ENCODE peak calls at places on chromosomes 7 and 10, in seven cellular contexts. K is H1, Z is HCT116, F is K562, S is GM12878, N is SK-N-SH, A is HepG2. O is an unnamed sample.

GRCh38 chr7:25750738-25751529 is 401.1 kb upstream of the NFE2L3 start:
- DNase-seq in K (no peak), Z (no peak), F (no peak), S (no peak), N (no peak), A (no peak), O (no peak)

GRCh38 chr7:27739301-27739913 is 555 bp upstream of the TAX1BP1 start:
- DNase-seq in K (no peak), Z (no peak), F (peak), S (no peak), N (peak), A (no peak), O (no peak)

GRCh38 chr7:41559426-41559825 is 143.5 kb downstream of the INHBA start:
- DNase-seq in K (no peak), Z (no peak), F (no peak), S (no peak), N (no peak), A (no peak), O (no peak)

GRCh38 chr7:137879357-137880158 is 32.8 kb upstream of the DGKI start:
- DNase-seq in K (peak), Z (no peak), F (no peak), S (no peak), N (no peak), A (no peak), O (no peak)

GRCh38 chr10:88926484-88927249 is 25.9 kb downstream of the ACTA2 start:
- DNase-seq in K (no peak), Z (no peak), F (no peak), S (no peak), N (no peak), A (no peak), O (no peak)

GRCh38 chr10:25048463-25048862 is 32.1 kb downstream of the THNSL1 start:
- DNase-seq in K (no peak), Z (no peak), F (no peak), S (no peak), N (no peak), A (no peak), O (no peak)

GRCh38 chr10:132740542-132741066 is 45.3 kb downstream of the NKX6-2 start:
- DNase-seq in K (no peak), Z (no peak), F (no peak), S (no peak), N (no peak), A (no peak), O (no peak)

GRCh38 chr10:76133597-76134255 is 702.3 kb downstream of the LRMDA start:
- DNase-seq in K (no peak), Z (no peak), F (no peak), S (no peak), N (peak), A (no peak), O (no peak)

GRCh38 chr10:86673827-86674581 is 5.7 kb downstream of the LDB3 start:
- DNase-seq in K (no peak), Z (no peak), F (no peak), S (no peak), N (peak), A (no peak), O (peak)

GRCh38 chr10:70561051-70561450 is 41.5 kb downstream of the PRF1 start:
- DNase-seq in K (no peak), Z (no peak), F (no peak), S (no peak), N (no peak), A (no peak), O (no peak)

GRCh38 chr7:140506788-140507464 is 27.6 kb upstream of the MKRN1 start:
- DNase-seq in K (peak), Z (no peak), F (peak), S (no peak), N (no peak), A (no peak), O (no peak)

GRCh38 chr10:88923525-88923924 is 29.0 kb downstream of the ACTA2 start:
- DNase-seq in K (no peak), Z (no peak), F (no peak), S (no peak), N (no peak), A (no peak), O (no peak)

GRCh38 chr7:71229699-71230098 is 97.8 kb downstream of the GALNT17 start:
- DNase-seq in K (no peak), Z (no peak), F (no peak), S (no peak), N (no peak), A (no peak), O (no peak)

GRCh38 chr7:80189638-80190037 is 55.0 kb downstream of the GNAI1 start:
- DNase-seq in K (no peak), Z (no peak), F (no peak), S (no peak), N (no peak), A (no peak), O (no peak)

GRCh38 chr7:36473454-36474282 is 84.0 kb downstream of the ANLN start:
- DNase-seq in K (no peak), Z (peak), F (peak), S (no peak), N (peak), A (peak), O (no peak)

GRCh38 chr10:51269816-51270215 is 195.5 kb downstream of the PRKG1 start:
- DNase-seq in K (no peak), Z (no peak), F (no peak), S (no peak), N (no peak), A (no peak), O (no peak)

GRCh38 chr7:44324204-44325126 is 929 bp downstream of the CAMK2B start:
- DNase-seq in K (no peak), Z (no peak), F (no peak), S (no peak), N (peak), A (no peak), O (no peak)

GRCh38 chr7:33698006-33698405 is 207.3 kb upstream of the BMPER start:
- DNase-seq in K (no peak), Z (no peak), F (no peak), S (no peak), N (no peak), A (no peak), O (no peak)

GRCh38 chr10:121610798-121611325 is 12.6 kb upstream of the FGFR2 start:
- DNase-seq in K (no peak), Z (no peak), F (no peak), S (no peak), N (no peak), A (no peak), O (no peak)

GRCh38 chr10:123451607-123452245 is 214.4 kb upstream of the GPR26 start:
- DNase-seq in K (no peak), Z (no peak), F (peak), S (no peak), N (no peak), A (peak), O (peak)

GRCh38 chr7:116527521-116527920 is 2.7 kb downstream of the CAV1 start:
- DNase-seq in K (no peak), Z (no peak), F (no peak), S (no peak), N (no peak), A (no peak), O (no peak)

GRCh38 chr10:72340510-72340895 is 14.2 kb downstream of the DNAJB12 start:
- DNase-seq in K (no peak), Z (no peak), F (peak), S (no peak), N (peak), A (no peak), O (peak)

GRCh38 chr10:123722351-123722750 is 56.2 kb downstream of the GPR26 start:
- DNase-seq in K (no peak), Z (no peak), F (no peak), S (no peak), N (no peak), A (no peak), O (no peak)

GRCh38 chr7:151814400-151814914 is 62.5 kb downstream of the PRKAG2 start:
- DNase-seq in K (no peak), Z (no peak), F (no peak), S (no peak), N (no peak), A (no peak), O (no peak)

GRCh38 chr7:158043461-158044155 is 544.0 kb downstream of the PTPRN2 start:
- DNase-seq in K (no peak), Z (no peak), F (no peak), S (no peak), N (no peak), A (no peak), O (no peak)

GRCh38 chr10:1762066-1762465 is 24.7 kb upstream of the ADARB2 start:
- DNase-seq in K (no peak), Z (no peak), F (no peak), S (no peak), N (no peak), A (no peak), O (no peak)

GRCh38 chr10:60654813-60655464 is 123.3 kb upstream of the CDK1 start:
- DNase-seq in K (no peak), Z (peak), F (peak), S (no peak), N (no peak), A (no peak), O (no peak)

GRCh38 chr10:25226775-25227682 is 52.2 kb downstream of the GPR158 start:
- DNase-seq in K (peak), Z (peak), F (peak), S (peak), N (peak), A (peak), O (peak)

GRCh38 chr10:121886181-121886580 is 41.6 kb downstream of the ATE1 start:
- DNase-seq in K (no peak), Z (no peak), F (no peak), S (no peak), N (no peak), A (no peak), O (no peak)

GRCh38 chr10:110498982-110499795 is 1.5 kb downstream of the DUSP5 start:
- DNase-seq in K (peak), Z (no peak), F (peak), S (peak), N (no peak), A (peak), O (peak)

GRCh38 chr7:35694161-35694783 is 663 bp downstream of the HERPUD2 start:
- DNase-seq in K (no peak), Z (no peak), F (peak), S (no peak), N (peak), A (no peak), O (no peak)

GRCh38 chr7:129689995-129690581 is 78.6 kb downstream of the NRF1 start:
- DNase-seq in K (no peak), Z (no peak), F (no peak), S (no peak), N (no peak), A (no peak), O (no peak)

GRCh38 chr7:52689912-52690311 is 345.5 kb upstream of the POM121L12 start:
- DNase-seq in K (no peak), Z (no peak), F (no peak), S (no peak), N (no peak), A (no peak), O (no peak)

GRCh38 chr7:113715981-113716870 is 202.6 kb downstream of the PPP1R3A start:
- DNase-seq in K (no peak), Z (no peak), F (no peak), S (no peak), N (no peak), A (no peak), O (no peak)

GRCh38 chr10:73159038-73159648 is 8.7 kb downstream of the ECD start:
- DNase-seq in K (peak), Z (no peak), F (peak), S (peak), N (peak), A (peak), O (no peak)

GRCh38 chr10:63543576-63543962 is 22.4 kb downstream of the REEP3 start:
- DNase-seq in K (no peak), Z (no peak), F (no peak), S (no peak), N (no peak), A (no peak), O (no peak)

GRCh38 chr7:123751816-123752215 is 3.0 kb upstream of the WASL start:
- DNase-seq in K (no peak), Z (no peak), F (no peak), S (no peak), N (no peak), A (no peak), O (no peak)

GRCh38 chr10:112919721-112920120 is 30.3 kb upstream of the TCF7L2 start:
- DNase-seq in K (no peak), Z (peak), F (no peak), S (no peak), N (no peak), A (no peak), O (no peak)

GRCh38 chr10:69360485-69361302 is 56.0 kb downstream of the TACR2 start:
- DNase-seq in K (no peak), Z (no peak), F (no peak), S (no peak), N (no peak), A (no peak), O (peak)

GRCh38 chr7:77680266-77680665 is 16.0 kb upstream of the RSBN1L start:
- DNase-seq in K (no peak), Z (no peak), F (no peak), S (no peak), N (no peak), A (no peak), O (no peak)

GRCh38 chr7:77679608-77680007 is 16.7 kb upstream of the RSBN1L start:
- DNase-seq in K (no peak), Z (no peak), F (no peak), S (no peak), N (no peak), A (no peak), O (no peak)

GRCh38 chr7:77674878-77675277 is 21.4 kb upstream of the RSBN1L start:
- DNase-seq in K (no peak), Z (peak), F (no peak), S (no peak), N (no peak), A (no peak), O (no peak)
- TF ChIP-seq JUND in K (no peak), Z (peak), F (no peak), S (no peak), N (peak), A (no peak), O (no peak)

GRCh38 chr7:38977658-38978057 is at the start of gene POU6F2:
- DNase-seq in K (no peak), Z (no peak), F (no peak), S (no peak), N (no peak), A (no peak), O (no peak)
- TF ChIP-seq JUND in K (no peak), Z (no peak), F (no peak), S (no peak), N (no peak), A (no peak), O (no peak)

DNA sequence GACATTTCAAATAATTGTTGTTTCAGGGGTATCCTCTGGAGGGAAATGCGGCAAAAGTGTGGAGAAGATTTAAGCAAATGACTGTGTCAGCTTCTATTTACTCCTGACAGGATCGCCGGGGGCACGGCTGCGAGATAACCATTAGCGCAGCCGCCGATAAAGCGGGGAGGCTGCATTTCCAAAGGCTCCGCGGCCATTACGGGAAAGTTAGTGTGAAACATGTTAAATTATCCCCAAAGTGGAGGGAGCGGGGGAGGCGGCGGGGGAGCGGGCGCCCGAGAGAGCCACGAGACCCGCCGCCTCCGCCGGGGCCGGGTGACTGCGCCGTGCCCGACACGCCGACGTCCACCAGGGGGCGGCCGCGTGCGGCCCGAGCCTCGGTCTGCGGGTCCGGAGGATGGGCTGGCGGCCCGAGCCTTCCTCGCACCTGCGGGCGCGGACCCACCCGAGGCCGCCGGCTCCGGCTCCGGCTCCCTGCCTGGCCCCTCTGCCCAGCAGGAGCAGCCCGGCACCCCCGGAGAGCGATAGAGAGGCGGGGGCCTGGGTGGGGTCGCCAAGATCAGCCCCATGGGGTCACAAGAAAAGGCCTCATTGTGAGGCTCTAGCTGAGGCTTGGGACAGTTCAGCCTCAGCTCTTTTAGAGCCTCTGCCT is 74.4 kb upstream of the PAX2 start:
- DNase-seq in K (no peak), Z (no peak), F (peak), S (no peak), N (peak), A (no peak), O (peak)
- TF ChIP-seq JUND in K (no peak), Z (no peak), F (no peak), S (no peak), N (no peak), A (no peak), O (no peak)

GRCh38 chr10:98435178-98435577 is 11.6 kb downstream of the HPS1 start:
- DNase-seq in K (no peak), Z (no peak), F (no peak), S (no peak), N (no peak), A (no peak), O (no peak)
- TF ChIP-seq JUND in K (no peak), Z (no peak), F (no peak), S (no peak), N (no peak), A (no peak), O (no peak)

GRCh38 chr7:2537981-2538851 is 17.1 kb downstream of the BRAT1 start:
- DNase-seq in K (no peak), Z (no peak), F (no peak), S (no peak), N (peak), A (no peak), O (no peak)
- TF ChIP-seq JUND in K (no peak), Z (no peak), F (no peak), S (no peak), N (no peak), A (no peak), O (no peak)

GRCh38 chr10:59098811-59099452 is 77.5 kb upstream of the PHYHIPL start:
- DNase-seq in K (no peak), Z (no peak), F (no peak), S (no peak), N (peak), A (no peak), O (no peak)
- TF ChIP-seq JUND in K (no peak), Z (no peak), F (no peak), S (no peak), N (no peak), A (no peak), O (no peak)